ENCODE peak calls at places on chromosome 6, in eight cellular contexts. L is NCI-H510A treated with DMSO at 0.1 percent for 48 hours; J is kidney glomerular epithelial cell; R is thoracic aorta; V is stimulated activated CD4-positive, alpha-beta T cell treated with anti-CD3 and anti-CD28 coated beads, Interleukin-15, amount 100 ng/mL, for 1 hour; U is neural progenitor cell; Z is psoas muscle; N is A549. A is an unnamed sample.
A peak's percentile ranks its signal among the peaks of the same experiment; 100 is the strongest.

GRCh38 chr6:111759836-111760785 is 113.1 kb downstream of the FYN start:
- DNase-seq in J (no peak), L (no peak), V (no peak), U (peak; percentile 45), Z (no peak), R (no peak), N (no peak), A (no peak)

GRCh38 chr6:53581161-53581560 is 36.3 kb upstream of the GCLC start:
- DNase-seq in R (no peak), J (peak; percentile 87), Z (no peak), N (no peak), U (no peak), V (no peak), L (no peak), A (no peak)

GRCh38 chr6:115908906-115909559 is 151.7 kb downstream of the FRK start:
- DNase-seq in N (no peak), J (no peak), U (no peak), R (no peak), Z (no peak), V (no peak), L (no peak), A (no peak)

GRCh38 chr6:107991061-107991460 is 33.1 kb upstream of the SEC63 start:
- DNase-seq in N (no peak), L (no peak), V (no peak), J (peak; percentile 22), U (no peak), Z (no peak), R (no peak), A (no peak)

GRCh38 chr6:68958327-68958726 is 323.2 kb downstream of the ADGRB3 start:
- DNase-seq in N (peak; percentile 4), Z (no peak), U (no peak), V (no peak), R (no peak), J (peak; percentile 21), L (peak; percentile 28), A (no peak)

GRCh38 chr6:12815089-12815488 is 98.5 kb downstream of the PHACTR1 start:
- DNase-seq in Z (no peak), U (no peak), L (no peak), R (no peak), V (no peak), J (no peak), N (no peak), A (no peak)

GRCh38 chr6:38396209-38396608 is 243.5 kb downstream of the BTBD9 start:
- DNase-seq in J (no peak), V (no peak), N (no peak), L (no peak), Z (no peak), R (no peak), U (no peak), A (no peak)

GRCh38 chr6:166806962-166807757 is 149.2 kb downstream of the RNASET2 start:
- DNase-seq in J (no peak), L (no peak), U (no peak), Z (no peak), N (no peak), R (no peak), V (no peak), A (no peak)

GRCh38 chr6:33869826-33870423 is 66.1 kb upstream of the MLN start:
- DNase-seq in U (peak; percentile 65), Z (no peak), L (no peak), V (no peak), R (no peak), N (no peak), J (no peak), A (no peak)

GRCh38 chr6:158377866-158378265 is 65.6 kb downstream of the TULP4 start:
- DNase-seq in R (no peak), N (no peak), J (peak; percentile 6), Z (no peak), L (peak; percentile 41), V (no peak), U (no peak), A (no peak)